ENCODE peak calls at places on chromosomes 3 and 15, in eight cellular contexts. One of them, this sample, is unnamed. For H3K9me3 and H3K36me3, the result is how much of the 10 kb centered on the place peaks cover.

GRCh38 chr3:50226888-50227389 is 9.1 kb upstream of the GNAI2 start:
- DNase-seq in lower lobe of right lung: no peak
- DNase-seq in body of pancreas: no peak
- DNase-seq in spleen: no peak
- DNase-seq in osteoblast: peak
- DNase-seq in A673: peak
- DNase-seq in neural progenitor cell: no peak
- DNase-seq in IMR-90: no peak
- DNase-seq in this sample: peak

GRCh38 chr15:34470091-34470490 is 32.5 kb upstream of the GOLGA8A start:
- DNase-seq in lower lobe of right lung: no peak
- DNase-seq in body of pancreas: no peak
- DNase-seq in spleen: no peak
- DNase-seq in osteoblast: no peak
- DNase-seq in A673: no peak
- DNase-seq in neural progenitor cell: no peak
- DNase-seq in IMR-90: no peak
- DNase-seq in this sample: no peak

GRCh38 chr15:27480642-27481041 is 509.7 kb downstream of the GABRG3 start:
- DNase-seq in lower lobe of right lung: no peak
- DNase-seq in body of pancreas: no peak
- DNase-seq in spleen: no peak
- DNase-seq in osteoblast: no peak
- DNase-seq in A673: no peak
- DNase-seq in neural progenitor cell: no peak
- DNase-seq in IMR-90: no peak
- DNase-seq in this sample: no peak

GRCh38 chr3:14332392-14332791 is 70.0 kb upstream of the SLC6A6 start:
- DNase-seq in lower lobe of right lung: peak
- DNase-seq in body of pancreas: no peak
- DNase-seq in spleen: peak
- DNase-seq in osteoblast: no peak
- DNase-seq in A673: no peak
- DNase-seq in neural progenitor cell: no peak
- DNase-seq in IMR-90: no peak
- DNase-seq in this sample: no peak

GRCh38 chr3:30372837-30373236 is 233.6 kb upstream of the TGFBR2 start:
- DNase-seq in lower lobe of right lung: no peak
- DNase-seq in body of pancreas: no peak
- DNase-seq in spleen: no peak
- DNase-seq in osteoblast: no peak
- DNase-seq in A673: no peak
- DNase-seq in neural progenitor cell: no peak
- DNase-seq in IMR-90: no peak
- DNase-seq in this sample: no peak

GRCh38 chr3:87997298-87997697 is 61.5 kb downstream of the CGGBP1 start:
- DNase-seq in lower lobe of right lung: peak
- DNase-seq in body of pancreas: peak
- DNase-seq in spleen: no peak
- DNase-seq in osteoblast: no peak
- DNase-seq in A673: peak
- DNase-seq in neural progenitor cell: no peak
- DNase-seq in IMR-90: no peak
- DNase-seq in this sample: no peak

GRCh38 chr3:153628591-153628990 is 466.6 kb downstream of the RAP2B start:
- DNase-seq in lower lobe of right lung: no peak
- DNase-seq in body of pancreas: no peak
- DNase-seq in spleen: no peak
- DNase-seq in osteoblast: no peak
- DNase-seq in A673: no peak
- DNase-seq in neural progenitor cell: no peak
- DNase-seq in IMR-90: no peak
- DNase-seq in this sample: no peak

GRCh38 chr3:20931834-20932233 is 745.8 kb upstream of the SGO1 start:
- DNase-seq in lower lobe of right lung: no peak
- DNase-seq in body of pancreas: no peak
- DNase-seq in spleen: no peak
- DNase-seq in osteoblast: no peak
- DNase-seq in A673: no peak
- DNase-seq in neural progenitor cell: no peak
- DNase-seq in IMR-90: no peak
- DNase-seq in this sample: no peak

GRCh38 chr3:190860531-190860930 is 2.0 kb downstream of the GMNC start:
- DNase-seq in lower lobe of right lung: no peak
- DNase-seq in body of pancreas: no peak
- DNase-seq in spleen: no peak
- DNase-seq in osteoblast: no peak
- DNase-seq in A673: no peak
- DNase-seq in neural progenitor cell: no peak
- DNase-seq in IMR-90: no peak
- DNase-seq in this sample: no peak

GRCh38 chr15:78242128-78242527 is 7.8 kb upstream of the ACSBG1 start:
- DNase-seq in lower lobe of right lung: no peak
- DNase-seq in body of pancreas: no peak
- DNase-seq in spleen: no peak
- DNase-seq in osteoblast: no peak
- DNase-seq in A673: peak
- DNase-seq in neural progenitor cell: peak
- DNase-seq in IMR-90: no peak
- DNase-seq in this sample: no peak

GRCh38 chr3:128572644-128573105 is 77.9 kb downstream of the RPN1 start:
- DNase-seq in lower lobe of right lung: no peak
- DNase-seq in body of pancreas: no peak
- DNase-seq in spleen: no peak
- DNase-seq in osteoblast: peak
- DNase-seq in A673: peak
- DNase-seq in neural progenitor cell: peak
- DNase-seq in IMR-90: no peak
- DNase-seq in this sample: no peak

GRCh38 chr3:58003093-58003492 is 5.1 kb upstream of the FLNB start:
- DNase-seq in lower lobe of right lung: no peak
- DNase-seq in body of pancreas: peak
- DNase-seq in spleen: no peak
- DNase-seq in osteoblast: peak
- DNase-seq in A673: no peak
- DNase-seq in neural progenitor cell: no peak
- DNase-seq in IMR-90: no peak
- DNase-seq in this sample: no peak

GRCh38 chr15:30023798-30024295 is 58.9 kb upstream of the GOLGA8J start:
- DNase-seq in lower lobe of right lung: no peak
- DNase-seq in body of pancreas: no peak
- DNase-seq in spleen: no peak
- DNase-seq in osteoblast: no peak
- DNase-seq in A673: peak
- DNase-seq in neural progenitor cell: no peak
- DNase-seq in IMR-90: peak
- DNase-seq in this sample: no peak

GRCh38 chr15:26460165-26460564 is 312.7 kb downstream of the GABRB3 start:
- DNase-seq in lower lobe of right lung: no peak
- DNase-seq in body of pancreas: no peak
- DNase-seq in spleen: no peak
- DNase-seq in osteoblast: no peak
- DNase-seq in A673: no peak
- DNase-seq in neural progenitor cell: no peak
- DNase-seq in IMR-90: no peak
- DNase-seq in this sample: no peak
- H3K9me3 ChIP-seq in lower lobe of right lung: under half
- H3K9me3 ChIP-seq in body of pancreas: under half
- H3K9me3 ChIP-seq in spleen: half or more
- H3K9me3 ChIP-seq in osteoblast: under half
- H3K9me3 ChIP-seq in A673: half or more
- H3K9me3 ChIP-seq in neural progenitor cell: under half
- H3K9me3 ChIP-seq in IMR-90: under half
- H3K9me3 ChIP-seq in this sample: under half

DNA sequence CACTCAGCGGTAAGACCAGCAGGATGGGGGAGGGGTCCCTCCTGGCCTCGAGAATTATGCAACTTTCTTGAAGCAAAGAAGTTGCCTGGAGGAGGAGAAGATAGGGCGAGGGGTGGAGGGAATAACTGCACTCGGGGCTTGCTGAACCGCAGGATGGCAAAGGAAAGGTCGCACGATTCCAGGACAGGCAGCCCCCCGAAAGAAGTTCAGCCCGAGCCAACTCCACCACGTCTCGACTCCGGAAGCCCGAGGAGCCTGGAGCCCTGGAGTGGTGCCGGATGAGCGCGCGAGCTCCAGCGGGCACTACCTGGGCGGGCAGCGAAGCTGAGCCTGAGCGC is 398 bp downstream of the WWTR1 start:
- DNase-seq in lower lobe of right lung: peak
- DNase-seq in body of pancreas: peak
- DNase-seq in spleen: peak
- DNase-seq in osteoblast: peak
- DNase-seq in A673: peak
- DNase-seq in neural progenitor cell: peak
- DNase-seq in IMR-90: peak
- DNase-seq in this sample: no peak
- H3K4me3 ChIP-seq in lower lobe of right lung: peak
- H3K4me3 ChIP-seq in body of pancreas: peak
- H3K4me3 ChIP-seq in spleen: peak
- H3K4me3 ChIP-seq in osteoblast: peak
- H3K4me3 ChIP-seq in A673: peak
- H3K4me3 ChIP-seq in neural progenitor cell: peak
- H3K4me3 ChIP-seq in IMR-90: peak
- H3K4me3 ChIP-seq in this sample: peak

DNA sequence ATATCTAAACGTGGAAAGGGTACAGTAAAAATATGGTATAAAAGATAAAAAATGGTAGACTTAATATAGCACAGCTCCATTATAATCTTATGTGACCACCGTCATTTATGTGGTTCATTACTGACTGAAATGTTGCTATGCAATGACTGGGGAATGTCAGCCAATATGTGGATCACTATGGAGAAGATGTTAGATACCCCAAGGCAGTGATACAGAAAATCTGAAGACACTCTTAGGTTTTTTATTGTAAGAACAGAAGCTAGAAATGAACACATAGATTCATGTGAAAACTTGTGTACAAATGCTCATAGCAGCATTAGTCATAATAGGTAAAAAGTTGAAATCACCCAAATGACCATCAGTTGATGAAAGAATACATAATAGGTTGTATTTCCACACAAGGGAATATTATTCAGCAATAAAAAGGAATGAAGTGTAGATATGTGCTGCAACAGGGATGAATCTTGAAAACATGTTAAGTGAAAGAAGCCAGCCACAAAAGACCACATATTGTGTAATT is 18.4 kb downstream of the MEF2A start:
- DNase-seq in lower lobe of right lung: no peak
- DNase-seq in body of pancreas: no peak
- DNase-seq in spleen: no peak
- DNase-seq in osteoblast: no peak
- DNase-seq in A673: no peak
- DNase-seq in neural progenitor cell: no peak
- DNase-seq in IMR-90: no peak
- DNase-seq in this sample: no peak
- H3K36me3 ChIP-seq in lower lobe of right lung: under half
- H3K36me3 ChIP-seq in body of pancreas: under half
- H3K36me3 ChIP-seq in spleen: under half
- H3K36me3 ChIP-seq in osteoblast: under half
- H3K36me3 ChIP-seq in A673: under half
- H3K36me3 ChIP-seq in neural progenitor cell: under half
- H3K36me3 ChIP-seq in IMR-90: under half
- H3K36me3 ChIP-seq in this sample: under half

GRCh38 chr3:43017593-43018195 is 38.6 kb downstream of the GASK1A start:
- DNase-seq in lower lobe of right lung: no peak
- DNase-seq in body of pancreas: no peak
- DNase-seq in spleen: no peak
- DNase-seq in osteoblast: no peak
- DNase-seq in A673: no peak
- DNase-seq in neural progenitor cell: no peak
- DNase-seq in IMR-90: no peak
- DNase-seq in this sample: no peak

GRCh38 chr3:43015572-43016512 is 36.7 kb downstream of the GASK1A start:
- DNase-seq in lower lobe of right lung: no peak
- DNase-seq in body of pancreas: no peak
- DNase-seq in spleen: peak
- DNase-seq in osteoblast: no peak
- DNase-seq in A673: no peak
- DNase-seq in neural progenitor cell: no peak
- DNase-seq in IMR-90: no peak
- DNase-seq in this sample: no peak

GRCh38 chr3:43014990-43015389 is 35.9 kb downstream of the GASK1A start:
- DNase-seq in lower lobe of right lung: no peak
- DNase-seq in body of pancreas: no peak
- DNase-seq in spleen: no peak
- DNase-seq in osteoblast: no peak
- DNase-seq in A673: no peak
- DNase-seq in neural progenitor cell: no peak
- DNase-seq in IMR-90: no peak
- DNase-seq in this sample: no peak

GRCh38 chr3:43017038-43017437 is 37.9 kb downstream of the GASK1A start:
- DNase-seq in lower lobe of right lung: no peak
- DNase-seq in body of pancreas: no peak
- DNase-seq in spleen: no peak
- DNase-seq in osteoblast: no peak
- DNase-seq in A673: no peak
- DNase-seq in neural progenitor cell: no peak
- DNase-seq in IMR-90: no peak
- DNase-seq in this sample: no peak

DNA sequence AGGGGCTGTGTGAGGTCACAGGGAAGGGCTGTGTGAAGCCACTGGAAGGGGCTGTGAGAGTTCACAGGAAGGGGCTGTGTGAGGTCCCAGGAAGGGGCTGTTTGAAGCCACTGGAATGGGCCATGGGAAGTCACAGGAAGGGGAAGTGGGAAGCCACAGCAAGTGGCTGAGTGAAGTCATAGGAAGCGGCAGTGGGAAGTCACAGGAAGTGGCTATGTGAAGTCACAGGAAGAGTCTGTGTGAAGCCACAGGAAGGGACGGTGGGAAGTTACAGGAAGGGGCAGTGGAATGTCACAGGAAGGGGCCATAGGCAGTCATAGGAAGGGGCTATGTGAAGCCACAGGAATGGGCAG is 37.4 kb downstream of the GASK1A start:
- DNase-seq in lower lobe of right lung: no peak
- DNase-seq in body of pancreas: no peak
- DNase-seq in spleen: no peak
- DNase-seq in osteoblast: no peak
- DNase-seq in A673: no peak
- DNase-seq in neural progenitor cell: no peak
- DNase-seq in IMR-90: no peak
- DNase-seq in this sample: no peak
- H3K9me3 ChIP-seq in lower lobe of right lung: under half
- H3K9me3 ChIP-seq in body of pancreas: under half
- H3K9me3 ChIP-seq in spleen: half or more
- H3K9me3 ChIP-seq in osteoblast: under half
- H3K9me3 ChIP-seq in A673: under half
- H3K9me3 ChIP-seq in neural progenitor cell: under half
- H3K9me3 ChIP-seq in IMR-90: under half
- H3K9me3 ChIP-seq in this sample: under half

GRCh38 chr15:73930790-73931281 is 4.6 kb downstream of the LOXL1 start:
- DNase-seq in lower lobe of right lung: peak
- DNase-seq in body of pancreas: no peak
- DNase-seq in spleen: peak
- DNase-seq in osteoblast: peak
- DNase-seq in A673: no peak
- DNase-seq in neural progenitor cell: no peak
- DNase-seq in IMR-90: peak
- DNase-seq in this sample: peak
- H3K4me3 ChIP-seq in lower lobe of right lung: no peak
- H3K4me3 ChIP-seq in body of pancreas: no peak
- H3K4me3 ChIP-seq in spleen: no peak
- H3K4me3 ChIP-seq in osteoblast: peak
- H3K4me3 ChIP-seq in A673: no peak
- H3K4me3 ChIP-seq in neural progenitor cell: no peak
- H3K4me3 ChIP-seq in IMR-90: no peak
- H3K4me3 ChIP-seq in this sample: no peak

This sample was measured in aorta.